ENCODE peak calls at places on chromosomes 2 and 18, in seven cellular contexts. L, F, R, Z, W, N and H are unnamed samples.
A peak's percentile ranks its signal among the peaks of the same experiment; 100 is the strongest.

GRCh38 chr2:91442246-91442905 is 2750.9 kb downstream of the RPIA start:
- DNase-seq in L (no peak), F (peak; percentile 1), R (peak; percentile 1), Z (peak; percentile 80), W (peak; percentile 15), N (peak; percentile 26), H (no peak)

GRCh38 chr2:132733119-132733518 is 63.1 kb upstream of the LYPD1 start:
- DNase-seq in L (no peak), F (no peak), R (no peak), Z (no peak), W (no peak), N (no peak), H (no peak)

GRCh38 chr2:96291751-96292150 is 13.6 kb downstream of the SNRNP200 start:
- DNase-seq in L (no peak), F (no peak), R (no peak), Z (peak; percentile 59), W (no peak), N (no peak), H (no peak)

GRCh38 chr2:85134255-85135065 is 1.3 kb downstream of the TCF7L1 start:
- DNase-seq in L (peak; percentile 36), F (peak; percentile 56), R (peak; percentile 28), Z (peak; percentile 71), W (peak; percentile 50), N (no peak), H (peak; percentile 63)

GRCh38 chr2:229611360-229611759 is 103.0 kb downstream of the DNER start:
- DNase-seq in L (no peak), F (no peak), R (no peak), Z (no peak), W (no peak), N (no peak), H (no peak)

GRCh38 chr2:12167525-12168317 is 421.3 kb downstream of the LPIN1 start:
- DNase-seq in L (no peak), F (no peak), R (no peak), Z (no peak), W (no peak), N (no peak), H (no peak)

GRCh38 chr2:205730701-205731271 is 48.5 kb downstream of the NRP2 start:
- DNase-seq in L (no peak), F (no peak), R (no peak), Z (no peak), W (no peak), N (no peak), H (peak; percentile 58)

GRCh38 chr18:73839441-73839840 is 308.2 kb downstream of the FBXO15 start:
- DNase-seq in L (no peak), F (no peak), R (no peak), Z (no peak), W (no peak), N (no peak), H (no peak)

GRCh38 chr2:230472619-230473018 is 56.6 kb downstream of the SP100 start:
- DNase-seq in L (no peak), F (peak; percentile 4), R (peak; percentile 57), Z (no peak), W (no peak), N (no peak), H (peak; percentile 47)

GRCh38 chr2:42063383-42064171 is 15.8 kb downstream of the PKDCC start:
- DNase-seq in L (no peak), F (no peak), R (no peak), Z (no peak), W (no peak), N (no peak), H (peak; percentile 55)

GRCh38 chr2:96895032-96895708 is 25.3 kb upstream of the SEMA4C start:
- DNase-seq in L (no peak), F (no peak), R (no peak), Z (no peak), W (no peak), N (no peak), H (no peak)

DNA sequence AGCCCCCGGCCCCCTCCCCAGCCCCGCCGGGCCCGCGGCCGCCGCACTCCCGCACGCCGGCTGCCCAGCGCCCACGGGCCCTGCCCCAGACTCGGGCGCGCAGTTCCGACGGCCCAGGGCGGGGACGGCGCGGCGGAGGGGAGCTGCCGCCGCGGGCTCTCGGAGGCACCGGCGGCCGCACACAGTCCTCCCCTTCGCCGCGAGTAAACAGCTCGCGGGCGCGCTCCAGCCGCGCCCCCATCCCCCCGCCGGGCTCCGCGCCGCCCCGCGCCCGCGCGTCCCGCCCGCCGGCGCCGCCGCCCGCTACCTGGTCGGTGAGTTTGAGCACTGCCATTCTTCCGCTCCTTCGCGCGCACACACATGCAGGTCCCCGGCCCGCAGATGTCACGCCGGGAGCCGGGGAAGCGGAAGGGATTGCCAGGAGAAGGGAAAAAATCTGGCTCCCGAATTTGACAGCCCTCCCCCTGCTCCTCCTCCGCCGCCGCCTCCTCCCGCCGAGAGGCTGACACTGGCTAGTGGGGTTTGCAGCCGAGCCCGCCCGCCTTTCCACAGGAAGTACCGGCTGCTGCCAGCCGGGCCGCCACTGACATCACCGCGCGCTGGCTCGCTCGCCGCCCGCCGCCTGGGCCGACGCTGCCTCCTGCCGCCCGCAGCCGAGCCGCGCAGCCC is at the start of gene ANKRD44:
- DNase-seq in L (peak; percentile 93), F (peak; percentile 72), R (peak; percentile 80), Z (peak; percentile 99), W (peak; percentile 93), N (peak; percentile 88), H (peak; percentile 85)
- TF ChIP-seq CTCF in L (peak; percentile 38), F (no peak), R (peak; percentile 7), Z (peak; percentile 52), W (peak; percentile 61), N (peak; percentile 77), H (peak; percentile 2)

GRCh38 chr18:13138822-13139139 is 79.8 kb upstream of the LDLRAD4 start:
- DNase-seq in L (no peak), F (no peak), R (no peak), Z (no peak), W (no peak), N (no peak), H (no peak)

GRCh38 chr18:13137041-13137938 is 81.3 kb upstream of the LDLRAD4 start:
- DNase-seq in L (no peak), F (peak; percentile 22), R (no peak), Z (peak; percentile 91), W (peak; percentile 36), N (peak; percentile 63), H (peak; percentile 25)

GRCh38 chr18:13137939-13138821 is 80.4 kb upstream of the LDLRAD4 start:
- DNase-seq in L (peak; percentile 85), F (peak; percentile 44), R (peak; percentile 40), Z (peak; percentile 87), W (peak; percentile 44), N (peak; percentile 85), H (peak; percentile 12)

GRCh38 chr18:13141209-13141608 is 77.4 kb upstream of the LDLRAD4 start:
- DNase-seq in L (no peak), F (no peak), R (peak; percentile 11), Z (no peak), W (no peak), N (no peak), H (peak; percentile 8)

GRCh38 chr18:13139885-13140450 is 78.6 kb upstream of the LDLRAD4 start:
- DNase-seq in L (no peak), F (no peak), R (no peak), Z (no peak), W (no peak), N (no peak), H (no peak)
- TF ChIP-seq CTCF in L (no peak), F (no peak), R (peak; percentile 35), Z (no peak), W (no peak), N (peak; percentile 21), H (no peak)

GRCh38 chr2:219844756-219845155 is 217.3 kb downstream of the SLC4A3 start:
- DNase-seq in L (no peak), F (no peak), R (no peak), Z (no peak), W (no peak), N (peak; percentile 40), H (no peak)
- TF ChIP-seq CTCF in L (no peak), F (no peak), R (no peak), Z (no peak), W (no peak), N (no peak), H (no peak)

GRCh38 chr2:127985735-127986134 is 42.1 kb downstream of the SAP130 start:
- DNase-seq in L (no peak), F (no peak), R (no peak), Z (no peak), W (peak; percentile 40), N (no peak), H (no peak)
- TF ChIP-seq CTCF in L (no peak), F (no peak), R (no peak), Z (no peak), W (no peak), N (no peak), H (no peak)

GRCh38 chr2:139992078-139992477 is 1211.9 kb upstream of the NXPH2 start:
- DNase-seq in L (no peak), F (no peak), R (no peak), Z (peak; percentile 42), W (no peak), N (no peak), H (no peak)
- TF ChIP-seq CTCF in L (no peak), F (no peak), R (peak; percentile 9), Z (no peak), W (no peak), N (no peak), H (no peak)

GRCh38 chr18:63511285-63511684 is 30.9 kb upstream of the SERPINB12 start:
- DNase-seq in L (no peak), F (peak; percentile 33), R (peak; percentile 87), Z (no peak), W (no peak), N (no peak), H (peak; percentile 63)

GRCh38 chr18:63514326-63514725 is 27.8 kb upstream of the SERPINB12 start:
- DNase-seq in L (no peak), F (no peak), R (no peak), Z (no peak), W (no peak), N (no peak), H (no peak)

GRCh38 chr18:63515799-63516198 is 26.4 kb upstream of the SERPINB12 start:
- DNase-seq in L (no peak), F (no peak), R (no peak), Z (no peak), W (no peak), N (no peak), H (no peak)

GRCh38 chr18:63518178-63519012 is 23.8 kb upstream of the SERPINB12 start:
- DNase-seq in L (peak; percentile 66), F (peak; percentile 59), R (peak; percentile 91), Z (no peak), W (no peak), N (peak; percentile 45), H (peak; percentile 81)

GRCh38 chr18:63515279-63515678 is 26.9 kb upstream of the SERPINB12 start:
- DNase-seq in L (no peak), F (no peak), R (no peak), Z (no peak), W (no peak), N (no peak), H (no peak)
- TF ChIP-seq CTCF in L (no peak), F (no peak), R (peak; percentile 28), Z (no peak), W (no peak), N (no peak), H (peak; percentile 23)

GRCh38 chr2:46648141-46648742 is 168.9 kb downstream of the TMEM247 start:
- DNase-seq in L (no peak), F (no peak), R (peak; percentile 85), Z (no peak), W (no peak), N (no peak), H (peak; percentile 29)
- TF ChIP-seq CTCF in L (no peak), F (no peak), R (no peak), Z (no peak), W (no peak), N (no peak), H (no peak)